ENCODE peak calls at places on chromosomes 11 and 22, in five cellular contexts. H, W, A, X and I are unnamed samples. For H3K36me3, the result is how much of the 10 kb centered on the place peaks cover.

GRCh38 chr11:87908086-87908485 is 267.2 kb downstream of the RAB38 start:
- DNase-seq in H (no peak), W (no peak), A (no peak), X (no peak), I (no peak)

GRCh38 chr22:45105281-45105700 is 58.4 kb upstream of the NUP50 start:
- DNase-seq in H (peak), W (no peak), A (no peak), X (no peak), I (peak)

GRCh38 chr22:35349704-35350538 is 31.0 kb upstream of the HMOX1 start:
- DNase-seq in H (no peak), W (no peak), A (peak), X (no peak), I (peak)

GRCh38 chr11:40924915-40925314 is 534.5 kb downstream of the LRRC4C start:
- DNase-seq in H (no peak), W (no peak), A (no peak), X (no peak), I (no peak)

GRCh38 chr11:46294365-46295309 is 17.2 kb downstream of the CREB3L1 start:
- DNase-seq in H (no peak), W (no peak), A (peak), X (no peak), I (peak)

GRCh38 chr22:22812031-22812905 is 75.3 kb upstream of the IGLL5 start:
- DNase-seq in H (no peak), W (no peak), A (no peak), X (no peak), I (no peak)

GRCh38 chr22:40241200-40241763 is 63.6 kb downstream of the TNRC6B start:
- DNase-seq in H (no peak), W (no peak), A (no peak), X (no peak), I (no peak)

GRCh38 chr11:79018371-79018849 is 422.4 kb downstream of the TENM4 start:
- DNase-seq in H (no peak), W (no peak), A (peak), X (no peak), I (no peak)

GRCh38 chr11:119615003-119615878 is 113.8 kb downstream of the NECTIN1 start:
- DNase-seq in H (peak), W (no peak), A (no peak), X (peak), I (no peak)

GRCh38 chr11:129453293-129453721 is 77.7 kb downstream of the BARX2 start:
- DNase-seq in H (peak), W (no peak), A (no peak), X (no peak), I (peak)
- H3K27ac ChIP-seq in H (no peak), W (no peak), A (no peak), X (no peak), I (no peak)

DNA sequence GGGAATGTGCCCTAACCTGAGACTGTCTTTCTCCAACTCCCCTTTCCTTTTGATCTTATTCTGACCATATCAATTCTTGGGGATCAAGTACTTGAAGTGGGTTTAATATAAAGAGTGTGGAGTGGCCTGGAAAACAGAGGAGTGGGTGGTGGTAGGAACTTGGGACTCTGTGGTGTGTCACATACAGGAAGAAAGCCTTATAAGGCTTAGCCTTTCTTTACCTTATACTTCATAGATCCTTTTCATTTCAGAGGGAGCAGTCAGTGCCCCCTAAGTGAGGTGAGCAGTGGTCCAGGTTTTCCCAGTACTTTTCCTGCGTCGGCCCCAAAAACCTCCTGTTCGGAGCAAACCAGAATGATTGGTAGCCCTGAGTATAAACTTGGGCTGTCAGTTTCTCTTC is 486 bp downstream of the OOSP1 start:
- DNase-seq in H (no peak), W (no peak), A (no peak), X (no peak), I (no peak)
- TF ChIP-seq POLR2A in H (no peak), W (no peak), A (no peak), X (no peak), I (no peak)

GRCh38 chr11:17498058-17498457 is 21.4 kb upstream of the ABCC8 start:
- DNase-seq in H (no peak), W (peak), A (no peak), X (peak), I (no peak)

GRCh38 chr11:17502630-17503029 is 26.0 kb upstream of the ABCC8 start:
- DNase-seq in H (no peak), W (no peak), A (no peak), X (no peak), I (no peak)

GRCh38 chr11:17498475-17498874 is 21.8 kb upstream of the ABCC8 start:
- DNase-seq in H (no peak), W (peak), A (no peak), X (no peak), I (no peak)

GRCh38 chr11:17504330-17505107 is 27.9 kb upstream of the ABCC8 start:
- DNase-seq in H (peak), W (peak), A (peak), X (peak), I (peak)

DNA sequence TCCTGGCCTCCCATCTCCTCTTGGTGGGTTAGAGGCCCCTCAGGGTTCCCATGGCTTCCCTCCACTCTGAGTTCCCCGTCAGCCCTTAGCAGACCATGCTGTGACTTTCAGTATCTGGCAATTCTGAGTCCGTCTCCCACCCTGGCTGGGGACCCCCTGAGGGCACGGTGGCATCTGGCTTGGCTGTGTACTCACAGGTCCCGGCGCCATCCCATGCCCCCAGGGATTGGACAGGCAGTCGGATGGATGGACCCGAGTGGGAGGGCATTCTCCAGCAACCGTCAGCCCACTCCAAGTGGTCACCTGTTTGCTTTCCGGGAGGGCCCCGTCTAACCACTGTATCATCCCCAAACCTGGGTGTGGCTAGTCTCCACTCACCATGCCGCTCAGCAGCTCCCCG is 24.0 kb upstream of the ABCC8 start:
- DNase-seq in H (no peak), W (no peak), A (no peak), X (no peak), I (no peak)
- H3K36me3 ChIP-seq in H (under half), W (under half), A (under half), X (under half), I (under half)

GRCh38 chr11:117966908-117967307 is 19.3 kb upstream of the IL10RA start:
- DNase-seq in H (no peak), W (no peak), A (no peak), X (no peak), I (no peak)

GRCh38 chr11:117958949-117959348 is 27.2 kb upstream of the IL10RA start:
- DNase-seq in H (no peak), W (no peak), A (no peak), X (no peak), I (no peak)

GRCh38 chr11:117959438-117960149 is 26.6 kb upstream of the IL10RA start:
- DNase-seq in H (no peak), W (no peak), A (no peak), X (no peak), I (no peak)

GRCh38 chr11:117960406-117960805 is 25.8 kb upstream of the IL10RA start:
- DNase-seq in H (no peak), W (no peak), A (no peak), X (no peak), I (no peak)

DNA sequence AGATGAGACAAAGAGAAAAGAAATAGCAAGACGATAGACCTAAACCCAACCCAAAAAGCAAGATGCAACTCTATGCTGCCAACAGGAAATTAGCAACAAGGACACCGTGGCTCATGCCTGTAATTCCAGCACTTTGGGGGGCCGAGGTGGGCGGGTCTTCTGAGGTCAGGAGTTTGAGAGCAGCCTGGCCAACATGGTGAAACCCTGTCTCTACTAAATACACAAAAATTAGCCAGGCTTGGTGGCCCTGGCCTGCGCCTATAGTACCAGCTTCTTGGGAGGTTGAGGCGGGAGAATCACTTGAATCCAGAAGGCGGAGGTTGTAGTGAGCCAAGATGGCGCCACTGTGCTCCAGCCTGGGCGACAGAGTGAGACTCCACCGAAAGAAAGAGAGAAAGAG is 24.3 kb upstream of the IL10RA start:
- DNase-seq in H (no peak), W (no peak), A (no peak), X (no peak), I (no peak)
- H3K27ac ChIP-seq in H (no peak), W (no peak), A (no peak), X (no peak), I (no peak)

DNA sequence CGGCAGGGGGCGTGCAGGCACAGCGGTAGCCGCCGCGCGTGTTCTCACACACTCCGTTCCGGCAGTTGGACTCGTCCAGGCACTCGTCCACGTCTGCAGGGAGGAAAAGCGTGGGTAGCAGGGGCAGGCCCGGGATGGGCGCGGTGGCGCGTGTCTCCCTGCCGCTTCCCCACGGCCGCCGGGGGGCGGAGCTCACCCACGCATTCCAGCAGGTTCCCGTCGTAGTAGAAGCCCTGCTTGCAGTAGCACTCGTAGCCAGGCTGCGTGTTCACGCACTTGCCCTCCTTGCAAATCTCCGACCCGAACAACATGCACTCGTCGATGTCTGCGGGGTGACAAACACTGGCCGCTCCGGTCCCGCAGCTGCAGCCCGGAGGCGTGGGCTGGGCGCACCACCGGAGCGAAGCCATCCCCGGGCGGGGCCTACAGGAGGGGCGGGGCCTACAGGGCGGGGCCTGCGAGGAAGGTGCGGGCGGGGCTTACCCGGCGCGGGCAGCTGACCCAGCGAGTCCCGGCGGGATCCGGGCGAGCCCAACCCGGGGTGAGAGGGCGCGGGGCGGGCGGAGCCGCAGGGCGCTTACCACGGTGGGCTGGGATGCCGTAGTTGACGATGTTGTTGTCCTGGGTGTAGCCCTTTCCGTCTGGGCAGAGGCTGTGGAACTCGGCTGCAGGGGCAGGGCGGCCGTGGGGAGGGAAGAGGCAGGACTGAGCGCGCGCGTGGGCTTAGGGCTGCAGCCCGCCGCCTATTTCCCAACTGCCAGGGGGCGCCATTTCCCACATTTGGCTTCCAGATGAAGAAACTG is 15.6 kb downstream of the SCYL1 start:
- DNase-seq in H (peak), W (peak), A (peak), X (peak), I (peak)
- TF ChIP-seq POLR2A in H (peak), W (peak), A (peak), X (no peak), I (no peak)

DNA sequence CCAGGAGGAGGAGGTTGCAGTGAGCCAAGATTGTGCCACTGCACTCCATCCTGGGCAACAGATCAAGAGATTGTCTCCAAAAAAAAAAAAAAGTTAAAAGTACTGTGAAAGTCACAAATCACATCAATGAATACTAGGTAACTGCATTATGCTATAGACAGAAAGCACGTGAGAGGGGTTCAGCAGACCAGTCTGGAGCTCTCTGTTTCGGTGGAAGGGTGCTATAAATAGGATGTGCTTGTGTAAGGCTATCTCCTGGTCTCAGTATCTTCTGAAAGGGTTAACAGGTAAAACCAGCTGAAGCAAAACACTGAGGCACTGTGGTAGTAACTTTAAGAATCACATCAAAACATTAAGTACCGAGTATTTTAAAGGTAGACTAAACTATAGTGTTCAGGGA is 43.4 kb downstream of the EIF4ENIF1 start:
- DNase-seq in H (no peak), W (no peak), A (no peak), X (no peak), I (no peak)
- H3K36me3 ChIP-seq in H (under half), W (half or more), A (under half), X (under half), I (under half)

GRCh38 chr11:10480760-10481159 is 25.7 kb downstream of the AMPD3 start:
- DNase-seq in H (no peak), W (no peak), A (no peak), X (no peak), I (no peak)

GRCh38 chr11:10483584-10483983 is 28.5 kb downstream of the AMPD3 start:
- DNase-seq in H (no peak), W (no peak), A (no peak), X (no peak), I (no peak)

GRCh38 chr11:10483174-10483573 is 28.1 kb downstream of the AMPD3 start:
- DNase-seq in H (no peak), W (no peak), A (no peak), X (no peak), I (no peak)

GRCh38 chr11:10480026-10480425 is 25.0 kb downstream of the AMPD3 start:
- DNase-seq in H (no peak), W (no peak), A (no peak), X (no peak), I (no peak)

DNA sequence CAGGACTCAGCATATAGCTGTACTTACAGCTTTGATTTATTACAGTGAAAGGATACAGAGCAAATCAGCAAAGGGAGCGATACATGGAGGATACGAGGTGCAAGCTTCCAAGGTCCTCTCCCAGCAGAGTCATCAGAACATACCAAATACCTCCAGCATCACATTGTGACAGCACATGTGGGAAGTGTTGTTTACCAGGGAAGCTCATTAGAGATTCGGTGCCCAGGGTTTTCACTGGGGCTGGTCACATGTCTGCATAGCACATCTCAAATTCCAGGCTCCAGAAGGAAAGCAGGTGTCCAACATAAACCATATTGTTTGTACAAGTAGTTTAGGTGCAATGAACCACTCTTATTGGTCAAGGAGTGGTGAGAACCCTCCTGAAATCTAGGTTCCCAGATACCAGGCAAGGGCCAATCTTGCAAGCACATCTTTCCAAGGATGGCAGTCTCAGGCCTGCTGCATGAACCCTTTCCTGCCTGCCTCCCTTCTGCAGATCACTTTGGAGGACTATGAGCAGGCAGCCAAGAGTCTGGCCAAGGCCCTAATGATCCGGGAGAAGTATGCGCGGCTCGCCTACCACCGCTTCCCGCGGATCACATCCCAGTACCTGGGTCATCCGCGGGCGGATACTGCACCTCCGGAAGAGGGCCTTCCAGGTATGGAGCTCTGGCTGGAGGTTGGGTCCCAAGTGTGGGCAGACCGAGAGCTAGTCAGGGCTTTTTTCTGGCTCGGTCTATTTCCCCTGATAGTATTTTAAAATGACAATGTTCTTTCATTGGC is 26.7 kb downstream of the AMPD3 start:
- DNase-seq in H (no peak), W (no peak), A (no peak), X (no peak), I (no peak)
- H3K27ac ChIP-seq in H (no peak), W (no peak), A (no peak), X (no peak), I (no peak)

DNA sequence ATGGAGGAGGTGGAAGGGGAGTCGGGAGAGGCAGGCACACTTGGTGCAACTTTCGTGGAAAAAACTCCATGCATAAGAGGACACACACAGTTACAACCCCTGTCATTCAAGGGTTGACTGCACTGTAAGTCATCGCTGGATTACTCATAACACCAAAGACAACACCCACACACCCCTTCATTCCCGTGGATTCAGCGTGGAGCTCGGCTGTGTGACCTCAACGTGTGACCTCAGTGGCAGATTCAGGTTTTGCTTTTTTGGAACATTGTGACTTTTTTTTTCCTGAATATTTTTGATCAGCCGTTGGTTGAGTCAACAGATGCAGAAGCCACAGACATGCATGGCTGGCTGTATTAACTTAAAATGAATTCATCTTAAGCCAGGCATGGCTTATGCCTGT is 19.7 kb upstream of the MUC5AC start:
- DNase-seq in H (no peak), W (no peak), A (no peak), X (no peak), I (no peak)
- TF ChIP-seq POLR2A in H (no peak), W (no peak), A (no peak), X (no peak), I (no peak)

GRCh38 chr11:132610216-132610615 is 922.1 kb downstream of the OPCML start:
- DNase-seq in H (no peak), W (no peak), A (no peak), X (no peak), I (no peak)
- H3K36me3 ChIP-seq in H (under half), W (under half), A (under half), X (under half), I (under half)